ENCODE peak calls at places on chromosomes 3 and 15, in seven cellular contexts. One of them, this sample, is unnamed.

GRCh38 chr3:146414010-146414409 is 55.4 kb downstream of the PLSCR2 start:
- DNase-seq in GOT3: no peak
- DNase-seq in NCI-H187 treated with DMSO at 0.1 percent for 48 hours: no peak
- DNase-seq in GM19239: no peak
- DNase-seq in stromal cell of bone marrow: no peak
- DNase-seq in retina: no peak
- DNase-seq in foreskin fibroblast: no peak
- DNase-seq in this sample: no peak

GRCh38 chr15:92787116-92787515 is 113.0 kb upstream of the CHD2 start:
- DNase-seq in foreskin fibroblast: no peak
- DNase-seq in GM19239: no peak
- DNase-seq in GOT3: no peak
- DNase-seq in stromal cell of bone marrow: no peak
- DNase-seq in NCI-H187 treated with DMSO at 0.1 percent for 48 hours: no peak
- DNase-seq in retina: no peak
- DNase-seq in this sample: no peak

GRCh38 chr3:9170851-9171160 is 78.6 kb downstream of the SRGAP3 start:
- DNase-seq in GOT3: no peak
- DNase-seq in retina: no peak
- DNase-seq in GM19239: no peak
- DNase-seq in foreskin fibroblast: no peak
- DNase-seq in stromal cell of bone marrow: no peak
- DNase-seq in NCI-H187 treated with DMSO at 0.1 percent for 48 hours: no peak
- DNase-seq in this sample: no peak

GRCh38 chr15:59353994-59354951 is 18.4 kb downstream of the MYO1E start:
- DNase-seq in GM19239: no peak
- DNase-seq in retina: no peak
- DNase-seq in foreskin fibroblast: no peak
- DNase-seq in GOT3: no peak
- DNase-seq in stromal cell of bone marrow: no peak
- DNase-seq in NCI-H187 treated with DMSO at 0.1 percent for 48 hours: no peak
- DNase-seq in this sample: no peak

GRCh38 chr3:146750196-146750595 is 145.1 kb upstream of the PLSCR5 start:
- DNase-seq in foreskin fibroblast: peak; percentile 39
- DNase-seq in stromal cell of bone marrow: peak; percentile 11
- DNase-seq in GM19239: no peak
- DNase-seq in NCI-H187 treated with DMSO at 0.1 percent for 48 hours: no peak
- DNase-seq in retina: no peak
- DNase-seq in GOT3: no peak
- DNase-seq in this sample: no peak

GRCh38 chr15:32867313-32867626 is 149.5 kb downstream of the GREM1 start:
- DNase-seq in GOT3: no peak
- DNase-seq in GM19239: no peak
- DNase-seq in foreskin fibroblast: peak; percentile 60
- DNase-seq in stromal cell of bone marrow: no peak
- DNase-seq in NCI-H187 treated with DMSO at 0.1 percent for 48 hours: no peak
- DNase-seq in retina: no peak
- DNase-seq in this sample: no peak

GRCh38 chr3:145903472-145904013 is 257.4 kb downstream of the PLOD2 start:
- DNase-seq in stromal cell of bone marrow: no peak
- DNase-seq in retina: no peak
- DNase-seq in foreskin fibroblast: no peak
- DNase-seq in GOT3: no peak
- DNase-seq in GM19239: no peak
- DNase-seq in NCI-H187 treated with DMSO at 0.1 percent for 48 hours: no peak
- DNase-seq in this sample: no peak

GRCh38 chr3:33581666-33582065 is 136.4 kb downstream of the CLASP2 start:
- DNase-seq in GOT3: no peak
- DNase-seq in retina: no peak
- DNase-seq in NCI-H187 treated with DMSO at 0.1 percent for 48 hours: no peak
- DNase-seq in stromal cell of bone marrow: no peak
- DNase-seq in foreskin fibroblast: no peak
- DNase-seq in GM19239: no peak
- DNase-seq in this sample: no peak

GRCh38 chr3:127441764-127442163 is 148.8 kb downstream of the TPRA1 start:
- DNase-seq in GM19239: no peak
- DNase-seq in foreskin fibroblast: no peak
- DNase-seq in NCI-H187 treated with DMSO at 0.1 percent for 48 hours: no peak
- DNase-seq in GOT3: no peak
- DNase-seq in retina: no peak
- DNase-seq in stromal cell of bone marrow: no peak
- DNase-seq in this sample: no peak

GRCh38 chr15:68582864-68583263 is 4.1 kb downstream of the CORO2B start:
- DNase-seq in NCI-H187 treated with DMSO at 0.1 percent for 48 hours: no peak
- DNase-seq in stromal cell of bone marrow: no peak
- DNase-seq in GOT3: no peak
- DNase-seq in foreskin fibroblast: no peak
- DNase-seq in GM19239: no peak
- DNase-seq in retina: no peak
- DNase-seq in this sample: no peak

GRCh38 chr3:45145681-45146614 is at the start of gene CDCP1:
- DNase-seq in GM19239: no peak
- DNase-seq in stromal cell of bone marrow: no peak
- DNase-seq in GOT3: no peak
- DNase-seq in foreskin fibroblast: no peak
- DNase-seq in retina: peak; percentile 49
- DNase-seq in NCI-H187 treated with DMSO at 0.1 percent for 48 hours: no peak
- DNase-seq in this sample: no peak

GRCh38 chr15:25052191-25052999 is 97.6 kb downstream of the SNRPN start:
- DNase-seq in stromal cell of bone marrow: no peak
- DNase-seq in retina: no peak
- DNase-seq in GM19239: no peak
- DNase-seq in foreskin fibroblast: no peak
- DNase-seq in NCI-H187 treated with DMSO at 0.1 percent for 48 hours: no peak
- DNase-seq in GOT3: no peak
- DNase-seq in this sample: no peak

GRCh38 chr3:12964713-12965612 is 108.3 kb downstream of the IQSEC1 start:
- DNase-seq in retina: no peak
- DNase-seq in GOT3: no peak
- DNase-seq in foreskin fibroblast: no peak
- DNase-seq in stromal cell of bone marrow: no peak
- DNase-seq in GM19239: no peak
- DNase-seq in NCI-H187 treated with DMSO at 0.1 percent for 48 hours: no peak
- DNase-seq in this sample: no peak

GRCh38 chr15:72838311-72838731 is 54.8 kb upstream of the ADPGK start:
- DNase-seq in GOT3: no peak
- DNase-seq in stromal cell of bone marrow: peak; percentile 43
- DNase-seq in GM19239: no peak
- DNase-seq in retina: no peak
- DNase-seq in NCI-H187 treated with DMSO at 0.1 percent for 48 hours: no peak
- DNase-seq in foreskin fibroblast: no peak
- DNase-seq in this sample: no peak

This sample was measured in NCI-H2107.